ENCODE peak calls at places on chromosomes 13 and 19, in six cellular contexts. R is GM19239, N is NCI-H748 treated with DMSO at 0.1 percent for 48 hours, U is mesothelial cell of epicardium, C is amniotic stem cell, X is RPMI7951. J is an unnamed sample.

GRCh38 chr19:54434112-54434861 is 14.7 kb upstream of the LENG8 start:
- DNase-seq in R (no peak), N (no peak), U (no peak), C (no peak), X (no peak), J (no peak)

GRCh38 chr13:43303040-43303729 is 279.8 kb downstream of the DNAJC15 start:
- DNase-seq in R (peak; percentile 15), N (peak; percentile 19), U (no peak), C (no peak), X (peak; percentile 74), J (peak; percentile 87)

GRCh38 chr13:41766439-41766838 is 194.5 kb downstream of the VWA8 start:
- DNase-seq in R (no peak), N (no peak), U (no peak), C (no peak), X (no peak), J (no peak)

GRCh38 chr19:47447470-47448359 is 24.0 kb downstream of the SLC8A2 start:
- DNase-seq in R (no peak), N (no peak), U (peak; percentile 45), C (no peak), X (peak; percentile 56), J (peak; percentile 54)

GRCh38 chr13:72677431-72677830 is 50.0 kb downstream of the MZT1 start:
- DNase-seq in R (no peak), N (peak; percentile 38), U (no peak), C (no peak), X (no peak), J (no peak)

GRCh38 chr19:44845286-44845611 is 848 bp upstream of the NECTIN2 start:
- DNase-seq in R (no peak), N (peak; percentile 47), U (no peak), C (no peak), X (no peak), J (no peak)

GRCh38 chr13:101512650-101513049 is 60.2 kb downstream of the ITGBL1 start:
- DNase-seq in R (no peak), N (no peak), U (no peak), C (no peak), X (peak; percentile 82), J (peak; percentile 75)

GRCh38 chr13:27728271-27728670 is 64.0 kb upstream of the GSX1 start:
- DNase-seq in R (no peak), N (no peak), U (no peak), C (no peak), X (peak; percentile 35), J (no peak)